ENCODE peak calls at places on chromosomes 13 and 19, in six cellular contexts. K, W, H, A, X and B are unnamed samples.

GRCh38 chr19:48945817-48946216 is 8.9 kb upstream of the BAX start:
- DNase-seq in K (no peak), W (no peak), H (no peak), A (no peak), X (no peak), B (no peak)

GRCh38 chr19:39425744-39426143 is 10.0 kb downstream of the RPS16 start:
- DNase-seq in K (no peak), W (no peak), H (no peak), A (no peak), X (no peak), B (no peak)

GRCh38 chr19:13974073-13974472 is 21.8 kb downstream of the DCAF15 start:
- DNase-seq in K (no peak), W (no peak), H (no peak), A (no peak), X (no peak), B (peak)

GRCh38 chr13:41459754-41460111 is 2.4 kb downstream of the RGCC start:
- DNase-seq in K (no peak), W (no peak), H (no peak), A (no peak), X (no peak), B (no peak)

GRCh38 chr19:3276341-3276799 is 51.9 kb downstream of the CELF5 start:
- DNase-seq in K (no peak), W (no peak), H (no peak), A (no peak), X (no peak), B (no peak)

GRCh38 chr19:18834644-18834984 is 2.9 kb downstream of the UPF1 start:
- DNase-seq in K (no peak), W (no peak), H (no peak), A (no peak), X (no peak), B (no peak)

GRCh38 chr13:39249971-39250370 is 211.7 kb downstream of the NHLRC3 start:
- DNase-seq in K (no peak), W (no peak), H (no peak), A (no peak), X (no peak), B (no peak)

GRCh38 chr13:42814868-42815267 is 33.5 kb downstream of the FAM216B start:
- DNase-seq in K (peak), W (no peak), H (peak), A (no peak), X (no peak), B (no peak)

GRCh38 chr19:29211562-29212416 is 1.2 kb downstream of the UQCRFS1 start:
- DNase-seq in K (peak), W (no peak), H (no peak), A (no peak), X (no peak), B (peak)

GRCh38 chr19:1248454-1249297 is at the start of gene MIDN:
- DNase-seq in K (peak), W (no peak), H (no peak), A (peak), X (peak), B (peak)

GRCh38 chr19:13008926-13009787 is 13.9 kb downstream of the NFIX start:
- DNase-seq in K (peak), W (no peak), H (no peak), A (no peak), X (no peak), B (peak)

GRCh38 chr19:14433454-14434156 is 499 bp downstream of the PKN1 start:
- DNase-seq in K (no peak), W (no peak), H (no peak), A (no peak), X (no peak), B (no peak)

GRCh38 chr13:32164622-32165268 is 133.2 kb downstream of the FRY start:
- DNase-seq in K (peak), W (no peak), H (no peak), A (no peak), X (peak), B (peak)

GRCh38 chr19:7981199-7981598 is 24.2 kb downstream of the ELAVL1 start:
- DNase-seq in K (no peak), W (no peak), H (no peak), A (no peak), X (no peak), B (no peak)

GRCh38 chr13:30022796-30023195 is 172.4 kb upstream of the UBL3 start:
- DNase-seq in K (no peak), W (no peak), H (no peak), A (no peak), X (no peak), B (no peak)

GRCh38 chr13:99385940-99386339 is 78.7 kb upstream of the GPR183 start:
- DNase-seq in K (no peak), W (no peak), H (no peak), A (no peak), X (no peak), B (no peak)

GRCh38 chr13:107192289-107192688 is 624.4 kb upstream of the ARGLU1 start:
- DNase-seq in K (no peak), W (no peak), H (no peak), A (no peak), X (no peak), B (no peak)

GRCh38 chr19:14507704-14508246 is 10.4 kb downstream of the DNAJB1 start:
- DNase-seq in K (peak), W (no peak), H (no peak), A (no peak), X (no peak), B (no peak)

GRCh38 chr13:25085125-25085742 is 10.7 kb upstream of the PABPC3 start:
- DNase-seq in K (peak), W (no peak), H (no peak), A (peak), X (peak), B (peak)

GRCh38 chr13:103573446-103573845 is 507.2 kb upstream of the SLC10A2 start:
- DNase-seq in K (no peak), W (no peak), H (no peak), A (no peak), X (no peak), B (peak)

GRCh38 chr19:47493378-47494210 is 9.6 kb upstream of the KPTN start:
- DNase-seq in K (no peak), W (no peak), H (no peak), A (no peak), X (no peak), B (no peak)

GRCh38 chr13:85771856-85772255 is 27.4 kb downstream of the SLITRK6 start:
- DNase-seq in K (no peak), W (no peak), H (no peak), A (no peak), X (no peak), B (no peak)

GRCh38 chr13:113584870-113585671 is 518 bp downstream of the TFDP1 start:
- DNase-seq in K (no peak), W (no peak), H (no peak), A (no peak), X (no peak), B (peak)